ENCODE peak calls at places on chromosomes 13 and 19, in four cellular contexts. C is fibroblast of lung, A is retina, D is uterus. P is an unnamed sample.

GRCh38 chr19:52600639-52601024 is 30.5 kb downstream of the ZNF701 start:
- DNase-seq in C (no peak), A (no peak), D (no peak), P (no peak)

GRCh38 chr19:55669418-55670279 is 5.4 kb upstream of the EPN1 start:
- DNase-seq in C (no peak), A (no peak), D (no peak), P (no peak)

GRCh38 chr13:50911051-50911690 is 1.6 kb downstream of the RNASEH2B start:
- DNase-seq in C (peak; percentile 7), A (peak; percentile 71), D (no peak), P (peak; percentile 65)

GRCh38 chr13:76868451-76868850 is 17.8 kb downstream of the KCTD12 start:
- DNase-seq in C (no peak), A (no peak), D (no peak), P (no peak)

GRCh38 chr19:55670280-55671053 is 4.6 kb upstream of the EPN1 start:
- DNase-seq in C (no peak), A (no peak), D (no peak), P (no peak)

GRCh38 chr19:55626350-55626749 is 2.0 kb upstream of the ZNF784 start:
- DNase-seq in C (no peak), A (no peak), D (no peak), P (no peak)

GRCh38 chr19:48760514-48761221 is 5.3 kb downstream of the FGF21 start:
- DNase-seq in C (no peak), A (no peak), D (no peak), P (no peak)

GRCh38 chr13:111472559-111473460 is 152.4 kb downstream of the TEX29 start:
- DNase-seq in C (no peak), A (no peak), D (no peak), P (no peak)

P was measured in mesenchymal stem cell.